ENCODE peak calls at places on chromosomes 1 and 21, in seven cellular contexts. One of them, this sample, is unnamed.

GRCh38 chr1:162094271-162094670 is 24.8 kb downstream of the NOS1AP start:
- DNase-seq in right cardiac atrium: no peak
- DNase-seq in hypothalamus: no peak
- DNase-seq in NCI-H1092: no peak
- DNase-seq in ELF-1: peak; percentile 26
- DNase-seq in smooth muscle cell of the brain vasculature: no peak
- DNase-seq in SJSA1: no peak
- DNase-seq in this sample: no peak

GRCh38 chr1:167601442-167602380 is 28.3 kb upstream of the RCSD1 start:
- DNase-seq in right cardiac atrium: peak; percentile 41
- DNase-seq in hypothalamus: no peak
- DNase-seq in NCI-H1092: no peak
- DNase-seq in ELF-1: no peak
- DNase-seq in smooth muscle cell of the brain vasculature: no peak
- DNase-seq in SJSA1: no peak
- DNase-seq in this sample: no peak

GRCh38 chr1:44672254-44672955 is 1.9 kb downstream of the TMEM53 start:
- DNase-seq in right cardiac atrium: no peak
- DNase-seq in hypothalamus: no peak
- DNase-seq in NCI-H1092: no peak
- DNase-seq in ELF-1: peak; percentile 95
- DNase-seq in smooth muscle cell of the brain vasculature: no peak
- DNase-seq in SJSA1: no peak
- DNase-seq in this sample: no peak

GRCh38 chr21:27154451-27155129 is 187.7 kb upstream of the ADAMTS5 start:
- DNase-seq in right cardiac atrium: peak; percentile 11
- DNase-seq in hypothalamus: no peak
- DNase-seq in NCI-H1092: no peak
- DNase-seq in ELF-1: no peak
- DNase-seq in smooth muscle cell of the brain vasculature: no peak
- DNase-seq in SJSA1: no peak
- DNase-seq in this sample: no peak

GRCh38 chr1:159803946-159804695 is 2.0 kb downstream of the FCRL6 start:
- DNase-seq in right cardiac atrium: no peak
- DNase-seq in hypothalamus: no peak
- DNase-seq in NCI-H1092: no peak
- DNase-seq in ELF-1: no peak
- DNase-seq in smooth muscle cell of the brain vasculature: no peak
- DNase-seq in SJSA1: no peak
- DNase-seq in this sample: no peak

GRCh38 chr21:43866659-43867331 is 1.8 kb downstream of the AGPAT3 start:
- DNase-seq in right cardiac atrium: no peak
- DNase-seq in hypothalamus: no peak
- DNase-seq in NCI-H1092: no peak
- DNase-seq in ELF-1: peak; percentile 40
- DNase-seq in smooth muscle cell of the brain vasculature: no peak
- DNase-seq in SJSA1: no peak
- DNase-seq in this sample: no peak

GRCh38 chr1:25666437-25666836 is 49.8 kb downstream of the MAN1C1 start:
- DNase-seq in right cardiac atrium: no peak
- DNase-seq in hypothalamus: no peak
- DNase-seq in NCI-H1092: peak; percentile 58
- DNase-seq in ELF-1: no peak
- DNase-seq in smooth muscle cell of the brain vasculature: no peak
- DNase-seq in SJSA1: no peak
- DNase-seq in this sample: no peak

GRCh38 chr21:38490411-38491020 is 7.8 kb downstream of the ERG start:
- DNase-seq in right cardiac atrium: no peak
- DNase-seq in hypothalamus: no peak
- DNase-seq in NCI-H1092: no peak
- DNase-seq in ELF-1: no peak
- DNase-seq in smooth muscle cell of the brain vasculature: no peak
- DNase-seq in SJSA1: no peak
- DNase-seq in this sample: no peak

GRCh38 chr1:938711-939504 is 15.2 kb downstream of the SAMD11 start:
- DNase-seq in right cardiac atrium: no peak
- DNase-seq in hypothalamus: no peak
- DNase-seq in NCI-H1092: no peak
- DNase-seq in ELF-1: peak; percentile 58
- DNase-seq in smooth muscle cell of the brain vasculature: no peak
- DNase-seq in SJSA1: no peak
- DNase-seq in this sample: no peak